ENCODE peak calls at places on chromosomes 1 and 21, in ten cellular contexts. One of them, this sample, is unnamed.

GRCh38 chr1:44784094-44785026 is 3.6 kb downstream of the BEST4 start:
- DNase-seq in Caki2: no peak
- DNase-seq in activated CD4-positive, alpha-beta memory T cell treated with anti-CD3 and anti-CD28 coated beads, Interleukin-2, amount 10 ng/mL, durations not matched to agents 7 days and 5 days: peak
- DNase-seq in tibial nerve: no peak
- DNase-seq in dermis blood vessel endothelial cell: no peak
- DNase-seq in fibroblast of the conjunctiva: no peak
- DNase-seq in epithelial cell of esophagus: peak
- DNase-seq in cardiac fibroblast: no peak
- DNase-seq in KG1: no peak
- DNase-seq in AG08396: no peak
- DNase-seq in this sample: no peak

GRCh38 chr1:239155466-239155865 is 230.9 kb upstream of the CHRM3 start:
- DNase-seq in tibial nerve: no peak
- DNase-seq in dermis blood vessel endothelial cell: no peak
- DNase-seq in activated CD4-positive, alpha-beta memory T cell treated with anti-CD3 and anti-CD28 coated beads, Interleukin-2, amount 10 ng/mL, durations not matched to agents 7 days and 5 days: no peak
- DNase-seq in epithelial cell of esophagus: no peak
- DNase-seq in KG1: no peak
- DNase-seq in fibroblast of the conjunctiva: no peak
- DNase-seq in AG08396: no peak
- DNase-seq in Caki2: no peak
- DNase-seq in cardiac fibroblast: no peak
- DNase-seq in this sample: no peak

GRCh38 chr1:72724951-72725863 is 442.9 kb upstream of the NEGR1 start:
- DNase-seq in activated CD4-positive, alpha-beta memory T cell treated with anti-CD3 and anti-CD28 coated beads, Interleukin-2, amount 10 ng/mL, durations not matched to agents 7 days and 5 days: no peak
- DNase-seq in tibial nerve: no peak
- DNase-seq in AG08396: no peak
- DNase-seq in epithelial cell of esophagus: no peak
- DNase-seq in dermis blood vessel endothelial cell: no peak
- DNase-seq in fibroblast of the conjunctiva: no peak
- DNase-seq in Caki2: no peak
- DNase-seq in cardiac fibroblast: no peak
- DNase-seq in KG1: no peak
- DNase-seq in this sample: no peak

GRCh38 chr1:179253286-179253972 is 24.0 kb upstream of the ABL2 start:
- DNase-seq in cardiac fibroblast: no peak
- DNase-seq in AG08396: no peak
- DNase-seq in KG1: no peak
- DNase-seq in epithelial cell of esophagus: no peak
- DNase-seq in dermis blood vessel endothelial cell: no peak
- DNase-seq in tibial nerve: no peak
- DNase-seq in activated CD4-positive, alpha-beta memory T cell treated with anti-CD3 and anti-CD28 coated beads, Interleukin-2, amount 10 ng/mL, durations not matched to agents 7 days and 5 days: no peak
- DNase-seq in fibroblast of the conjunctiva: no peak
- DNase-seq in Caki2: no peak
- DNase-seq in this sample: no peak

GRCh38 chr1:20604678-20605077 is 15.8 kb downstream of the CDA start:
- DNase-seq in cardiac fibroblast: peak
- DNase-seq in fibroblast of the conjunctiva: no peak
- DNase-seq in activated CD4-positive, alpha-beta memory T cell treated with anti-CD3 and anti-CD28 coated beads, Interleukin-2, amount 10 ng/mL, durations not matched to agents 7 days and 5 days: no peak
- DNase-seq in KG1: no peak
- DNase-seq in Caki2: no peak
- DNase-seq in tibial nerve: no peak
- DNase-seq in epithelial cell of esophagus: peak
- DNase-seq in dermis blood vessel endothelial cell: no peak
- DNase-seq in AG08396: no peak
- DNase-seq in this sample: no peak

GRCh38 chr1:151251656-151252470 is 2.7 kb upstream of the PSMD4 start:
- DNase-seq in fibroblast of the conjunctiva: peak
- DNase-seq in tibial nerve: peak
- DNase-seq in activated CD4-positive, alpha-beta memory T cell treated with anti-CD3 and anti-CD28 coated beads, Interleukin-2, amount 10 ng/mL, durations not matched to agents 7 days and 5 days: peak
- DNase-seq in cardiac fibroblast: peak
- DNase-seq in Caki2: peak
- DNase-seq in dermis blood vessel endothelial cell: peak
- DNase-seq in AG08396: peak
- DNase-seq in epithelial cell of esophagus: peak
- DNase-seq in KG1: peak
- DNase-seq in this sample: peak

GRCh38 chr1:8025061-8025670 is 943 bp downstream of the ERRFI1 start:
- DNase-seq in fibroblast of the conjunctiva: no peak
- DNase-seq in KG1: no peak
- DNase-seq in dermis blood vessel endothelial cell: peak
- DNase-seq in cardiac fibroblast: peak
- DNase-seq in epithelial cell of esophagus: peak
- DNase-seq in tibial nerve: no peak
- DNase-seq in AG08396: no peak
- DNase-seq in activated CD4-positive, alpha-beta memory T cell treated with anti-CD3 and anti-CD28 coated beads, Interleukin-2, amount 10 ng/mL, durations not matched to agents 7 days and 5 days: no peak
- DNase-seq in Caki2: peak
- DNase-seq in this sample: no peak

GRCh38 chr1:23356451-23356850 is 12.4 kb upstream of the HNRNPR start:
- DNase-seq in KG1: no peak
- DNase-seq in Caki2: no peak
- DNase-seq in tibial nerve: no peak
- DNase-seq in cardiac fibroblast: no peak
- DNase-seq in activated CD4-positive, alpha-beta memory T cell treated with anti-CD3 and anti-CD28 coated beads, Interleukin-2, amount 10 ng/mL, durations not matched to agents 7 days and 5 days: no peak
- DNase-seq in dermis blood vessel endothelial cell: no peak
- DNase-seq in AG08396: no peak
- DNase-seq in epithelial cell of esophagus: no peak
- DNase-seq in fibroblast of the conjunctiva: no peak
- DNase-seq in this sample: no peak

GRCh38 chr21:18114735-18115134 is 129.9 kb upstream of the CHODL start:
- DNase-seq in cardiac fibroblast: no peak
- DNase-seq in dermis blood vessel endothelial cell: no peak
- DNase-seq in epithelial cell of esophagus: no peak
- DNase-seq in KG1: no peak
- DNase-seq in tibial nerve: no peak
- DNase-seq in activated CD4-positive, alpha-beta memory T cell treated with anti-CD3 and anti-CD28 coated beads, Interleukin-2, amount 10 ng/mL, durations not matched to agents 7 days and 5 days: no peak
- DNase-seq in Caki2: no peak
- DNase-seq in AG08396: no peak
- DNase-seq in fibroblast of the conjunctiva: no peak
- DNase-seq in this sample: no peak